ENCODE peak calls at places on chromosome 13, in six cellular contexts. R is pancreas, Q is body of pancreas, A is cardiac muscle cell, M is brain microvascular endothelial cell, S is substantia nigra. J is an unnamed sample.

GRCh38 chr13:29563941-29564340 is 31.5 kb downstream of the SLC7A1 start:
- DNase-seq in R (no peak), Q (no peak), A (no peak), M (no peak), S (no peak), J (no peak)

GRCh38 chr13:40406405-40407138 is 259.9 kb downstream of the FOXO1 start:
- DNase-seq in R (no peak), Q (no peak), A (peak), M (peak), S (no peak), J (no peak)

GRCh38 chr13:52454459-52454824 is 836 bp upstream of the CKAP2 start:
- DNase-seq in R (peak), Q (no peak), A (peak), M (no peak), S (no peak), J (no peak)

GRCh38 chr13:39565036-39565949 is 37.7 kb downstream of the LHFPL6 start:
- DNase-seq in R (no peak), Q (no peak), A (no peak), M (peak), S (no peak), J (no peak)

GRCh38 chr13:62320129-62320724 is 904.6 kb upstream of the PCDH20 start:
- DNase-seq in R (no peak), Q (peak), A (peak), M (peak), S (no peak), J (peak)

GRCh38 chr13:67063036-67063435 is 167.1 kb downstream of the PCDH9 start:
- DNase-seq in R (no peak), Q (no peak), A (no peak), M (no peak), S (no peak), J (no peak)

GRCh38 chr13:46114599-46114998 is 9.8 kb upstream of the CPB2 start:
- DNase-seq in R (no peak), Q (no peak), A (no peak), M (no peak), S (no peak), J (no peak)

GRCh38 chr13:35793823-35794222 is 317.3 kb upstream of the MAB21L1 start:
- DNase-seq in R (no peak), Q (peak), A (no peak), M (no peak), S (no peak), J (no peak)

GRCh38 chr13:103640617-103641016 is 574.4 kb upstream of the SLC10A2 start:
- DNase-seq in R (no peak), Q (no peak), A (no peak), M (peak), S (no peak), J (no peak)

GRCh38 chr13:52165410-52165809 is 6.0 kb upstream of the NEK3 start:
- DNase-seq in R (no peak), Q (no peak), A (no peak), M (no peak), S (no peak), J (no peak)

GRCh38 chr13:101673360-101674105 is 221.1 kb downstream of the ITGBL1 start:
- DNase-seq in R (no peak), Q (no peak), A (no peak), M (no peak), S (no peak), J (no peak)

GRCh38 chr13:76754414-76754813 is 131.8 kb downstream of the KCTD12 start:
- DNase-seq in R (no peak), Q (peak), A (peak), M (peak), S (no peak), J (no peak)

GRCh38 chr13:65808061-65808460 is 1422.1 kb downstream of the PCDH9 start:
- DNase-seq in R (no peak), Q (no peak), A (no peak), M (peak), S (no peak), J (no peak)

GRCh38 chr13:104737713-104738112 is 1671.5 kb upstream of the SLC10A2 start:
- DNase-seq in R (no peak), Q (peak), A (no peak), M (no peak), S (no peak), J (no peak)

GRCh38 chr13:69959041-69959440 is 148.6 kb upstream of the ATXN8OS start:
- DNase-seq in R (no peak), Q (no peak), A (no peak), M (no peak), S (no peak), J (no peak)

GRCh38 chr13:46057251-46058015 is 4.9 kb upstream of the ZC3H13 start:
- DNase-seq in R (no peak), Q (no peak), A (no peak), M (peak), S (no peak), J (no peak)

DNA sequence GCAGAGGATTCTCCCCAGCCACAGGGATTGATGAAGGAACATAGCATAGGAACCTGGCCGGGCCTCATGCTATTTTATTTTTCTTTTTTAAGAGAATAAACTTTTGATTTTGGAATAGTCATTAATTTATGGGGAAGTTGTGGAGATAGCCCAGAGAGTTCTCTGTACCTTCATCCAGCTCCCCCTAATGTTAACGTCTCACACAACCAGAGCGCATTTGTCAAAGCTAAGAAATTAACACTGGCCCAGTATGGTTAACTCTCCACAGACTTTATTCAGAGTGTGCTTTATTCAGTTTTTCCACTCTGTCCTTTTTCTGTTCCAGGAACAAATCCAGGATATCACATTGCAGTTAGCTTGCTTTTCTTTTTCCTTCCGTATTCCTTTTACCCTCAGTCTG is 59.4 kb downstream of the RGCC start:
- DNase-seq in R (no peak), Q (no peak), A (no peak), M (no peak), S (no peak), J (no peak)
- H3K27ac ChIP-seq in R (no peak), Q (no peak), A (no peak), M (no peak), S (no peak), J (no peak)

GRCh38 chr13:98457053-98457452 is 119.9 kb downstream of the STK24 start:
- DNase-seq in R (no peak), Q (no peak), A (no peak), M (no peak), S (no peak), J (no peak)

GRCh38 chr13:98458431-98458830 is 118.5 kb downstream of the STK24 start:
- DNase-seq in R (no peak), Q (no peak), A (no peak), M (no peak), S (no peak), J (no peak)

GRCh38 chr13:98459721-98460370 is 117.1 kb downstream of the STK24 start:
- DNase-seq in R (no peak), Q (no peak), A (no peak), M (no peak), S (no peak), J (no peak)

GRCh38 chr13:98460519-98460918 is 116.4 kb downstream of the STK24 start:
- DNase-seq in R (no peak), Q (no peak), A (no peak), M (no peak), S (no peak), J (no peak)

DNA sequence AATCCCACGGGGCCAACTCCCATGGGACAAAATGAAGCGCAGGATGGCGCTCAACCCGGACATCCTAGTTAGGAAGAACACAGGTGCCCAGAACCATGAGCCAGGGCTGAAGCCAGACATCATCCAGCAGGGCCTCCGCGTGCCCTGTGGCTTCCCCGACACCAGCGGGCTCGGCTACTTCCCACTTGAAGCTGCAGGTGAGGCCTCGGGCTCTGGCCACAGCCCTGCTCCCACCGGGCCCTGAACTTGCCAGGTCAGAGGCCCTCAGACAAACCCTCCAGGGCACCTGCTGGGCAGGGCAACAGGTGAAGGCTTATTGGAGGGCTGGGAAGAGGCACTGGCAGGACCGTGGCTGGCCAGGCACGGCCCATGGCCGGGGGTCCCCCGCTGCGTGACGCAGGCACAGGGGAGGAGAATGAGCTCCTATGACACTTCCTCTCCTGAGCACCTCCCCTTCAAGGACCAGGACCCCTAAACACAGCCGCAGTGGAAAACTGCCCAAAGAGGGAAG is 117.7 kb downstream of the STK24 start:
- DNase-seq in R (no peak), Q (no peak), A (no peak), M (no peak), S (no peak), J (no peak)
- H3K27ac ChIP-seq in R (no peak), Q (no peak), A (no peak), M (no peak), S (no peak), J (no peak)

DNA sequence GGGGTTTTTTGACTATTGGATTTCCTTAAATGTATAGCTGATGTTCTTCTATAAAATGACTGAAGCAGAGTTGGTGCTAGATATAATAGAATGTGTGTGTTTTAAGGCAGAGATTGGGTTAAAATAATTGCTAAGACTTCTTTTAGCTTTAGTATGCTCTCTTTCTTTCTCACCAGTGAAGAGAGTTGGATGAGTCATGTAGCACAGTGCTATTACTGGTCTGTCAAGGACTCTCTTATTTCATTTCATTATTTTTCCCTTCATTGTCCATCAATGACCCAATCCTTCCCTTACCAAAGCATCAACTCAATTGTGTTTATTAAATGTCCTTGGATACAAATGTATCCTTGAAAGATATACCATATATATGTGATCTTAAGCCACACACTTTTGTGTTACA is 268.9 kb downstream of the IRS2 start:
- DNase-seq in R (no peak), Q (no peak), A (no peak), M (no peak), S (no peak), J (no peak)
- H3K27ac ChIP-seq in R (no peak), Q (no peak), A (no peak), M (no peak), S (no peak), J (no peak)

GRCh38 chr13:73069206-73069815 is 10.5 kb downstream of the KLF5 start:
- DNase-seq in R (no peak), Q (no peak), A (no peak), M (no peak), S (no peak), J (no peak)
- H3K27ac ChIP-seq in R (no peak), Q (no peak), A (no peak), M (no peak), S (no peak), J (no peak)

DNA sequence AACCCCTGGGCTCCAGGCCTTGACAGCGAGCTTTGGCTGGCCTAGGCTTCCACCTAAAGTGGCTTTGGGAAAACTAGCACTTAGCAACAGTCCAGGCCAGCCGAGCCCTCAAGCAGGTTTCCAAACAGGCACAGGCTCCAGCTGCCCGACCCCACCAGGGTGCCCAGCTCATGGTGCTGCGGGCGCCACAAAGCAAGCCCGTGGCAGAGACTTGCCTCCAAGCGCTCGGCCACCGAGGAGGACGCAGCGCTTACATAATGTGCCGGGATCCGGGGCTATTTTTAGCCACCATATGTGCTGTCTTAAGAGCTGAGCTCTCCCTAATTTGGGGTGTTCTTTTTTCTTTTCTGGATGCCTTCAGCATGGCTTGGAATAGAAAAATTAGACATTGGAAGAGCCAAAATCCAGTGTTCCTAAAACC is 56.1 kb upstream of the F7 start:
- DNase-seq in R (no peak), Q (no peak), A (no peak), M (no peak), S (no peak), J (no peak)
- H3K27ac ChIP-seq in R (no peak), Q (no peak), A (no peak), M (no peak), S (peak), J (no peak)

GRCh38 chr13:110262494-110262893 is 44.5 kb downstream of the COL4A1 start:
- DNase-seq in R (no peak), Q (no peak), A (no peak), M (no peak), S (no peak), J (no peak)
- H3K27ac ChIP-seq in R (no peak), Q (no peak), A (no peak), M (peak), S (no peak), J (no peak)

GRCh38 chr13:44438234-44438579 is 64.6 kb downstream of the SERP2 start:
- DNase-seq in R (no peak), Q (no peak), A (no peak), M (no peak), S (no peak), J (no peak)
- H3K27ac ChIP-seq in R (no peak), Q (no peak), A (peak), M (no peak), S (no peak), J (no peak)

GRCh38 chr13:97266734-97267417 is 44.7 kb downstream of the MBNL2 start:
- DNase-seq in R (no peak), Q (no peak), A (no peak), M (peak), S (no peak), J (peak)
- H3K27ac ChIP-seq in R (no peak), Q (no peak), A (no peak), M (peak), S (peak), J (no peak)

J was measured in neuronal stem cell.